ENCODE peak calls at places on chromosomes 6 and 20, in eight cellular contexts. R is pancreas; C is AG09319; L is fibroblast of mammary gland; P is stimulated activated CD8-positive, alpha-beta memory T cell treated with anti-CD3 and anti-CD28 coated beads, Interleukin-2, amount 100 ng/mL, for 1 hour; N is D341Med; X is neural progenitor cell; F is activated naive CD4-positive, alpha-beta T cell treated with anti-CD3 and anti-CD28 coated beads, Interleukin-2, amount 10 ng/mL, durations not matched to agents 7 days and 5 days. K is an unnamed sample.

GRCh38 chr6:135935951-135936601 is 84.6 kb downstream of the PDE7B start:
- DNase-seq in R (no peak), C (peak; percentile 77), L (peak; percentile 85), P (no peak), N (no peak), X (no peak), F (no peak), K (peak; percentile 85)

GRCh38 chr6:25899123-25899522 is 25.1 kb upstream of the SLC17A3 start:
- DNase-seq in R (no peak), C (no peak), L (peak; percentile 2), P (no peak), N (no peak), X (peak; percentile 33), F (no peak), K (no peak)

GRCh38 chr6:75609639-75610590 is 8.2 kb downstream of the SENP6 start:
- DNase-seq in R (no peak), C (no peak), L (peak; percentile 62), P (no peak), N (no peak), X (no peak), F (no peak), K (peak; percentile 34)

GRCh38 chr6:138297761-138298298 is 79.5 kb upstream of the PBOV1 start:
- DNase-seq in R (no peak), C (no peak), L (peak; percentile 54), P (no peak), N (no peak), X (no peak), F (no peak), K (peak; percentile 33)

GRCh38 chr6:162099685-162100084 is 627.9 kb downstream of the PRKN start:
- DNase-seq in R (no peak), C (peak; percentile 86), L (peak; percentile 98), P (no peak), N (no peak), X (no peak), F (no peak), K (peak; percentile 98)

GRCh38 chr6:15335916-15336315 is 90.0 kb downstream of the JARID2 start:
- DNase-seq in R (no peak), C (no peak), L (no peak), P (no peak), N (no peak), X (no peak), F (no peak), K (no peak)

GRCh38 chr6:121647905-121648304 is 212.5 kb downstream of the GJA1 start:
- DNase-seq in R (no peak), C (no peak), L (peak; percentile 80), P (no peak), N (no peak), X (no peak), F (no peak), K (peak; percentile 56)

GRCh38 chr6:151961809-151962208 is 154.3 kb downstream of the ESR1 start:
- DNase-seq in R (no peak), C (no peak), L (peak; percentile 12), P (no peak), N (no peak), X (no peak), F (no peak), K (no peak)

GRCh38 chr6:15270402-15270801 is 24.5 kb downstream of the JARID2 start:
- DNase-seq in R (no peak), C (no peak), L (no peak), P (no peak), N (no peak), X (no peak), F (no peak), K (no peak)

GRCh38 chr6:9745966-9746365 is 668.9 kb downstream of the TFAP2A start:
- DNase-seq in R (no peak), C (no peak), L (no peak), P (no peak), N (no peak), X (no peak), F (no peak), K (peak; percentile 12)

GRCh38 chr20:63957004-63957689 is 931 bp upstream of the UCKL1 start:
- DNase-seq in R (peak; percentile 74), C (no peak), L (peak; percentile 60), P (no peak), N (peak; percentile 83), X (peak; percentile 72), F (peak; percentile 81), K (peak; percentile 85)

GRCh38 chr6:112282217-112282616 is 27.9 kb upstream of the LAMA4 start:
- DNase-seq in R (no peak), C (no peak), L (peak; percentile 95), P (no peak), N (no peak), X (peak; percentile 50), F (no peak), K (peak; percentile 96)

GRCh38 chr20:44643596-44644383 is 7.7 kb downstream of the ADA start:
- DNase-seq in R (no peak), C (no peak), L (peak; percentile 79), P (peak; percentile 20), N (no peak), X (peak; percentile 46), F (peak; percentile 70), K (peak; percentile 90)

GRCh38 chr6:148915889-148916288 is 169.1 kb downstream of the UST start:
- DNase-seq in R (no peak), C (no peak), L (no peak), P (no peak), N (no peak), X (peak; percentile 51), F (no peak), K (no peak)

GRCh38 chr6:117534974-117535373 is 52.5 kb downstream of the DCBLD1 start:
- DNase-seq in R (no peak), C (no peak), L (no peak), P (no peak), N (no peak), X (no peak), F (no peak), K (no peak)

GRCh38 chr6:111855775-111856174 is 17.5 kb downstream of the FYN start:
- DNase-seq in R (no peak), C (no peak), L (no peak), P (no peak), N (no peak), X (no peak), F (no peak), K (no peak)

GRCh38 chr6:42100029-42100901 is 42.2 kb downstream of the C6orf132 start:
- DNase-seq in R (no peak), C (no peak), L (peak; percentile 90), P (no peak), N (no peak), X (no peak), F (no peak), K (peak; percentile 85)

GRCh38 chr6:71489736-71490135 is 201.1 kb downstream of the OGFRL1 start:
- DNase-seq in R (no peak), C (peak; percentile 65), L (peak; percentile 76), P (no peak), N (no peak), X (no peak), F (no peak), K (peak; percentile 90)

GRCh38 chr20:51042064-51042463 is 19.2 kb upstream of the KCNG1 start:
- DNase-seq in R (no peak), C (no peak), L (no peak), P (no peak), N (no peak), X (no peak), F (no peak), K (peak; percentile 55)

GRCh38 chr6:46419576-46420002 is 71.7 kb downstream of the RCAN2 start:
- DNase-seq in R (no peak), C (peak; percentile 57), L (peak; percentile 80), P (no peak), N (peak; percentile 49), X (peak; percentile 69), F (peak; percentile 36), K (peak; percentile 86)

GRCh38 chr6:168388641-168389633 is 52.0 kb upstream of the SMOC2 start:
- DNase-seq in R (peak; percentile 73), C (no peak), L (no peak), P (no peak), N (no peak), X (no peak), F (no peak), K (no peak)

GRCh38 chr6:147675281-147675680 is 166.8 kb downstream of the SAMD5 start:
- DNase-seq in R (no peak), C (no peak), L (peak; percentile 60), P (no peak), N (no peak), X (no peak), F (no peak), K (peak; percentile 2)

GRCh38 chr6:42276008-42276890 is 58.6 kb upstream of the MRPS10 start:
- DNase-seq in R (no peak), C (no peak), L (peak; percentile 78), P (no peak), N (peak; percentile 74), X (no peak), F (no peak), K (no peak)

GRCh38 chr6:31874084-31874670 is 4.6 kb downstream of the SLC44A4 start:
- DNase-seq in R (no peak), C (no peak), L (no peak), P (no peak), N (no peak), X (no peak), F (no peak), K (no peak)

GRCh38 chr6:22149501-22150490 is 147.0 kb downstream of the PRL start:
- DNase-seq in R (no peak), C (no peak), L (no peak), P (no peak), N (peak; percentile 55), X (peak; percentile 19), F (no peak), K (no peak)

GRCh38 chr6:53496797-53497196 is 48.1 kb downstream of the GCLC start:
- DNase-seq in R (no peak), C (peak; percentile 40), L (peak; percentile 83), P (no peak), N (no peak), X (no peak), F (no peak), K (peak; percentile 90)

GRCh38 chr6:149127212-149127611 is 190.3 kb upstream of the TAB2 start:
- DNase-seq in R (no peak), C (peak; percentile 1), L (peak; percentile 73), P (no peak), N (no peak), X (no peak), F (no peak), K (peak; percentile 58)

GRCh38 chr20:24648481-24648880 is 179.1 kb downstream of the SYNDIG1 start:
- DNase-seq in R (no peak), C (no peak), L (peak; percentile 52), P (no peak), N (no peak), X (no peak), F (no peak), K (peak; percentile 42)

GRCh38 chr20:59988141-59988540 is 29.9 kb downstream of the CDH26 start:
- DNase-seq in R (peak; percentile 77), C (no peak), L (peak; percentile 18), P (no peak), N (no peak), X (no peak), F (no peak), K (peak; percentile 36)

GRCh38 chr6:39980839-39981580 is 46.7 kb upstream of the MOCS1 start:
- DNase-seq in R (no peak), C (no peak), L (peak; percentile 62), P (no peak), N (peak; percentile 63), X (peak; percentile 74), F (no peak), K (peak; percentile 75)

GRCh38 chr20:5770240-5770986 is 20.2 kb downstream of the SHLD1 start:
- DNase-seq in R (no peak), C (no peak), L (no peak), P (no peak), N (no peak), X (no peak), F (no peak), K (peak; percentile 20)

GRCh38 chr20:58075980-58076749 is 152.3 kb downstream of the ANKRD60 start:
- DNase-seq in R (no peak), C (no peak), L (no peak), P (no peak), N (peak; percentile 6), X (no peak), F (no peak), K (peak; percentile 29)

GRCh38 chr6:8860671-8861070 is 425.3 kb upstream of the SLC35B3 start:
- DNase-seq in R (no peak), C (no peak), L (no peak), P (no peak), N (no peak), X (no peak), F (no peak), K (no peak)

GRCh38 chr6:72941751-72942150 is 283.5 kb downstream of the KHDC1L start:
- DNase-seq in R (no peak), C (no peak), L (no peak), P (no peak), N (no peak), X (no peak), F (no peak), K (no peak)

K was measured in GM23248.